ENCODE peak calls at places on chromosomes 11 and 22, in ten cellular contexts. One of them, this sample, is unnamed.

GRCh38 chr11:123302751-123303195 is 107.7 kb upstream of the CLMP start:
- DNase-seq in H4: no peak
- DNase-seq in breast epithelium: no peak
- DNase-seq in NCI-H2107: no peak
- DNase-seq in A549: no peak
- DNase-seq in midbrain: no peak
- DNase-seq in stimulated activated CD4-positive, alpha-beta T cell treated with anti-CD3 and anti-CD28 coated beads, Interleukin-12 subunit alpha, Interleukin-12 subunit beta, amount 100 ng/mL, for 48 hours: peak
- DNase-seq in anterior cingulate cortex: no peak
- DNase-seq in neural crest cell: no peak
- DNase-seq in activated T-cell treated with anti-CD3 and anti-CD28 coated beads for 1 hour: no peak
- DNase-seq in this sample: no peak

GRCh38 chr11:74325649-74326645 is 14.5 kb upstream of the P4HA3 start:
- DNase-seq in midbrain: peak
- DNase-seq in stimulated activated CD4-positive, alpha-beta T cell treated with anti-CD3 and anti-CD28 coated beads, Interleukin-12 subunit alpha, Interleukin-12 subunit beta, amount 100 ng/mL, for 48 hours: no peak
- DNase-seq in NCI-H2107: no peak
- DNase-seq in anterior cingulate cortex: peak
- DNase-seq in breast epithelium: peak
- DNase-seq in activated T-cell treated with anti-CD3 and anti-CD28 coated beads for 1 hour: no peak
- DNase-seq in A549: no peak
- DNase-seq in neural crest cell: no peak
- DNase-seq in H4: peak
- DNase-seq in this sample: peak

GRCh38 chr11:68140496-68141246 is 19.5 kb upstream of the CHKA start:
- DNase-seq in A549: no peak
- DNase-seq in NCI-H2107: no peak
- DNase-seq in neural crest cell: no peak
- DNase-seq in breast epithelium: no peak
- DNase-seq in anterior cingulate cortex: peak
- DNase-seq in stimulated activated CD4-positive, alpha-beta T cell treated with anti-CD3 and anti-CD28 coated beads, Interleukin-12 subunit alpha, Interleukin-12 subunit beta, amount 100 ng/mL, for 48 hours: no peak
- DNase-seq in H4: no peak
- DNase-seq in midbrain: peak
- DNase-seq in activated T-cell treated with anti-CD3 and anti-CD28 coated beads for 1 hour: no peak
- DNase-seq in this sample: no peak

GRCh38 chr22:44181912-44182590 is 1.3 kb downstream of the PARVG start:
- DNase-seq in anterior cingulate cortex: no peak
- DNase-seq in midbrain: no peak
- DNase-seq in H4: no peak
- DNase-seq in activated T-cell treated with anti-CD3 and anti-CD28 coated beads for 1 hour: no peak
- DNase-seq in stimulated activated CD4-positive, alpha-beta T cell treated with anti-CD3 and anti-CD28 coated beads, Interleukin-12 subunit alpha, Interleukin-12 subunit beta, amount 100 ng/mL, for 48 hours: peak
- DNase-seq in NCI-H2107: no peak
- DNase-seq in breast epithelium: no peak
- DNase-seq in A549: no peak
- DNase-seq in neural crest cell: no peak
- DNase-seq in this sample: no peak

GRCh38 chr11:33690290-33691050 is 10.2 kb downstream of the C11orf91 start:
- DNase-seq in H4: peak
- DNase-seq in A549: peak
- DNase-seq in midbrain: peak
- DNase-seq in breast epithelium: peak
- DNase-seq in anterior cingulate cortex: peak
- DNase-seq in activated T-cell treated with anti-CD3 and anti-CD28 coated beads for 1 hour: no peak
- DNase-seq in NCI-H2107: no peak
- DNase-seq in stimulated activated CD4-positive, alpha-beta T cell treated with anti-CD3 and anti-CD28 coated beads, Interleukin-12 subunit alpha, Interleukin-12 subunit beta, amount 100 ng/mL, for 48 hours: no peak
- DNase-seq in neural crest cell: no peak
- DNase-seq in this sample: peak

GRCh38 chr11:35330924-35331323 is 88.4 kb downstream of the SLC1A2 start:
- DNase-seq in A549: no peak
- DNase-seq in anterior cingulate cortex: no peak
- DNase-seq in H4: no peak
- DNase-seq in midbrain: no peak
- DNase-seq in breast epithelium: no peak
- DNase-seq in activated T-cell treated with anti-CD3 and anti-CD28 coated beads for 1 hour: no peak
- DNase-seq in NCI-H2107: no peak
- DNase-seq in neural crest cell: no peak
- DNase-seq in stimulated activated CD4-positive, alpha-beta T cell treated with anti-CD3 and anti-CD28 coated beads, Interleukin-12 subunit alpha, Interleukin-12 subunit beta, amount 100 ng/mL, for 48 hours: no peak
- DNase-seq in this sample: no peak

GRCh38 chr11:70073881-70074371 is 4.2 kb upstream of the ANO1 start:
- DNase-seq in activated T-cell treated with anti-CD3 and anti-CD28 coated beads for 1 hour: no peak
- DNase-seq in A549: no peak
- DNase-seq in breast epithelium: peak
- DNase-seq in NCI-H2107: no peak
- DNase-seq in stimulated activated CD4-positive, alpha-beta T cell treated with anti-CD3 and anti-CD28 coated beads, Interleukin-12 subunit alpha, Interleukin-12 subunit beta, amount 100 ng/mL, for 48 hours: no peak
- DNase-seq in H4: no peak
- DNase-seq in midbrain: no peak
- DNase-seq in neural crest cell: no peak
- DNase-seq in anterior cingulate cortex: no peak
- DNase-seq in this sample: no peak

GRCh38 chr11:30889116-30889765 is 303.1 kb upstream of the MPPED2 start:
- DNase-seq in midbrain: no peak
- DNase-seq in activated T-cell treated with anti-CD3 and anti-CD28 coated beads for 1 hour: no peak
- DNase-seq in breast epithelium: no peak
- DNase-seq in stimulated activated CD4-positive, alpha-beta T cell treated with anti-CD3 and anti-CD28 coated beads, Interleukin-12 subunit alpha, Interleukin-12 subunit beta, amount 100 ng/mL, for 48 hours: no peak
- DNase-seq in A549: no peak
- DNase-seq in NCI-H2107: no peak
- DNase-seq in H4: peak
- DNase-seq in anterior cingulate cortex: no peak
- DNase-seq in neural crest cell: no peak
- DNase-seq in this sample: no peak

GRCh38 chr22:48198489-48199459 is 1436.3 kb downstream of the TBC1D22A start:
- DNase-seq in midbrain: no peak
- DNase-seq in activated T-cell treated with anti-CD3 and anti-CD28 coated beads for 1 hour: no peak
- DNase-seq in H4: no peak
- DNase-seq in NCI-H2107: no peak
- DNase-seq in neural crest cell: no peak
- DNase-seq in A549: no peak
- DNase-seq in anterior cingulate cortex: no peak
- DNase-seq in breast epithelium: no peak
- DNase-seq in stimulated activated CD4-positive, alpha-beta T cell treated with anti-CD3 and anti-CD28 coated beads, Interleukin-12 subunit alpha, Interleukin-12 subunit beta, amount 100 ng/mL, for 48 hours: no peak
- DNase-seq in this sample: peak

GRCh38 chr11:3122775-3123201 is 42.3 kb downstream of the OSBPL5 start:
- DNase-seq in stimulated activated CD4-positive, alpha-beta T cell treated with anti-CD3 and anti-CD28 coated beads, Interleukin-12 subunit alpha, Interleukin-12 subunit beta, amount 100 ng/mL, for 48 hours: no peak
- DNase-seq in NCI-H2107: no peak
- DNase-seq in activated T-cell treated with anti-CD3 and anti-CD28 coated beads for 1 hour: no peak
- DNase-seq in midbrain: no peak
- DNase-seq in A549: no peak
- DNase-seq in anterior cingulate cortex: no peak
- DNase-seq in H4: no peak
- DNase-seq in neural crest cell: no peak
- DNase-seq in breast epithelium: no peak
- DNase-seq in this sample: no peak

GRCh38 chr11:79331251-79331901 is 109.5 kb downstream of the TENM4 start:
- DNase-seq in NCI-H2107: no peak
- DNase-seq in A549: no peak
- DNase-seq in anterior cingulate cortex: no peak
- DNase-seq in breast epithelium: no peak
- DNase-seq in H4: no peak
- DNase-seq in neural crest cell: no peak
- DNase-seq in midbrain: no peak
- DNase-seq in stimulated activated CD4-positive, alpha-beta T cell treated with anti-CD3 and anti-CD28 coated beads, Interleukin-12 subunit alpha, Interleukin-12 subunit beta, amount 100 ng/mL, for 48 hours: no peak
- DNase-seq in activated T-cell treated with anti-CD3 and anti-CD28 coated beads for 1 hour: no peak
- DNase-seq in this sample: no peak

This sample was measured in SK-MEL-5.